ENCODE peak calls at places on chromosomes 7 and 10, in four cellular contexts. One of them, this sample, is unnamed.

GRCh38 chr10:120514035-120514620 is 57.1 kb downstream of the PLPP4 start:
- DNase-seq in GM12878: no peak
- DNase-seq in A549: no peak
- DNase-seq in HepG2: peak
- DNase-seq in this sample: peak

GRCh38 chr10:132350391-132350790 is 18.4 kb downstream of the LRRC27 start:
- DNase-seq in GM12878: no peak
- DNase-seq in A549: no peak
- DNase-seq in HepG2: no peak
- DNase-seq in this sample: no peak

GRCh38 chr10:36148207-36148606 is 506.1 kb upstream of the FZD8 start:
- DNase-seq in GM12878: no peak
- DNase-seq in A549: no peak
- DNase-seq in HepG2: no peak
- DNase-seq in this sample: no peak

GRCh38 chr10:35011771-35012191 is 78.4 kb downstream of the CUL2 start:
- DNase-seq in GM12878: no peak
- DNase-seq in A549: no peak
- DNase-seq in HepG2: no peak
- DNase-seq in this sample: no peak

GRCh38 chr7:19982841-19983835 is 209.7 kb upstream of the TMEM196 start:
- DNase-seq in GM12878: peak
- DNase-seq in A549: no peak
- DNase-seq in HepG2: peak
- DNase-seq in this sample: peak

GRCh38 chr7:45578022-45578421 is 3.9 kb downstream of the ADCY1 start:
- DNase-seq in GM12878: no peak
- DNase-seq in A549: no peak
- DNase-seq in HepG2: no peak
- DNase-seq in this sample: no peak

GRCh38 chr7:36723951-36724664 is at the start of gene AOAH:
- DNase-seq in GM12878: no peak
- DNase-seq in A549: no peak
- DNase-seq in HepG2: no peak
- DNase-seq in this sample: no peak

GRCh38 chr7:127819975-127820778 is 168.2 kb downstream of the SND1 start:
- DNase-seq in GM12878: peak
- DNase-seq in A549: no peak
- DNase-seq in HepG2: peak
- DNase-seq in this sample: peak

GRCh38 chr7:158424531-158424930 is 163.1 kb downstream of the PTPRN2 start:
- DNase-seq in GM12878: no peak
- DNase-seq in A549: no peak
- DNase-seq in HepG2: no peak
- DNase-seq in this sample: no peak

GRCh38 chr7:329691-330281 is 39.8 kb downstream of the FOXL3 start:
- DNase-seq in GM12878: no peak
- DNase-seq in A549: no peak
- DNase-seq in HepG2: no peak
- DNase-seq in this sample: no peak

GRCh38 chr10:102776779-102777417 is 33.1 kb downstream of the WBP1L start:
- DNase-seq in GM12878: no peak
- DNase-seq in A549: no peak
- DNase-seq in HepG2: peak
- DNase-seq in this sample: peak

GRCh38 chr7:91570600-91570999 is 306.4 kb downstream of the FZD1 start:
- DNase-seq in GM12878: no peak
- DNase-seq in A549: no peak
- DNase-seq in HepG2: no peak
- DNase-seq in this sample: no peak

GRCh38 chr10:21756707-21757600 is 222.9 kb downstream of the MLLT10 start:
- DNase-seq in GM12878: no peak
- DNase-seq in A549: no peak
- DNase-seq in HepG2: no peak
- DNase-seq in this sample: no peak

GRCh38 chr7:156606618-156607331 is 33.8 kb upstream of the RNF32 start:
- DNase-seq in GM12878: no peak
- DNase-seq in A549: no peak
- DNase-seq in HepG2: no peak
- DNase-seq in this sample: no peak

GRCh38 chr7:76089865-76090495 is 42.1 kb downstream of the MDH2 start:
- DNase-seq in GM12878: peak
- DNase-seq in A549: no peak
- DNase-seq in HepG2: no peak
- DNase-seq in this sample: no peak

GRCh38 chr10:1379601-1380000 is 323.4 kb downstream of the WDR37 start:
- DNase-seq in GM12878: no peak
- DNase-seq in A549: no peak
- DNase-seq in HepG2: no peak
- DNase-seq in this sample: peak

GRCh38 chr10:50554381-50554994 is 69.3 kb downstream of the SGMS1 start:
- DNase-seq in GM12878: no peak
- DNase-seq in A549: no peak
- DNase-seq in HepG2: no peak
- DNase-seq in this sample: peak

GRCh38 chr7:2864999-2865670 is 21.0 kb upstream of the GNA12 start:
- DNase-seq in GM12878: no peak
- DNase-seq in A549: peak
- DNase-seq in HepG2: peak
- DNase-seq in this sample: peak

GRCh38 chr7:12647364-12648219 is 39.8 kb upstream of the ARL4A start:
- DNase-seq in GM12878: no peak
- DNase-seq in A549: peak
- DNase-seq in HepG2: peak
- DNase-seq in this sample: no peak

GRCh38 chr7:143391462-143392404 is 10.6 kb downstream of the ZYX start:
- DNase-seq in GM12878: no peak
- DNase-seq in A549: no peak
- DNase-seq in HepG2: no peak
- DNase-seq in this sample: no peak

GRCh38 chr10:71213127-71213616 is 802 bp downstream of the UNC5B start:
- DNase-seq in GM12878: no peak
- DNase-seq in A549: no peak
- DNase-seq in HepG2: no peak
- DNase-seq in this sample: peak

GRCh38 chr7:143069912-143070500 is 17.9 kb downstream of the OR6V1 start:
- DNase-seq in GM12878: no peak
- DNase-seq in A549: no peak
- DNase-seq in HepG2: no peak
- DNase-seq in this sample: peak

GRCh38 chr7:137715546-137715945 is 131.2 kb downstream of the DGKI start:
- DNase-seq in GM12878: no peak
- DNase-seq in A549: no peak
- DNase-seq in HepG2: no peak
- DNase-seq in this sample: no peak

GRCh38 chr10:132848951-132849545 is 63.1 kb upstream of the NKX6-2 start:
- DNase-seq in GM12878: no peak
- DNase-seq in A549: no peak
- DNase-seq in HepG2: no peak
- DNase-seq in this sample: no peak

GRCh38 chr7:77697535-77697831 is 1.2 kb downstream of the RSBN1L start:
- DNase-seq in GM12878: no peak
- DNase-seq in A549: no peak
- DNase-seq in HepG2: no peak
- DNase-seq in this sample: no peak

GRCh38 chr7:77699056-77699455 is 2.8 kb downstream of the RSBN1L start:
- DNase-seq in GM12878: peak
- DNase-seq in A549: no peak
- DNase-seq in HepG2: no peak
- DNase-seq in this sample: no peak

GRCh38 chr7:77696057-77696642 is at the start of gene RSBN1L:
- DNase-seq in GM12878: peak
- DNase-seq in A549: peak
- DNase-seq in HepG2: peak
- DNase-seq in this sample: peak

GRCh38 chr7:77696643-77697534 is 630 bp downstream of the RSBN1L start:
- DNase-seq in GM12878: no peak
- DNase-seq in A549: peak
- DNase-seq in HepG2: peak
- DNase-seq in this sample: peak

GRCh38 chr7:77698042-77698625 is 1.9 kb downstream of the RSBN1L start:
- DNase-seq in GM12878: no peak
- DNase-seq in A549: no peak
- DNase-seq in HepG2: no peak
- DNase-seq in this sample: no peak
- TF ChIP-seq JUNB in GM12878: no peak
- TF ChIP-seq JUNB in A549: no peak
- TF ChIP-seq JUNB in HepG2: no peak
- TF ChIP-seq JUNB in this sample: no peak

DNA sequence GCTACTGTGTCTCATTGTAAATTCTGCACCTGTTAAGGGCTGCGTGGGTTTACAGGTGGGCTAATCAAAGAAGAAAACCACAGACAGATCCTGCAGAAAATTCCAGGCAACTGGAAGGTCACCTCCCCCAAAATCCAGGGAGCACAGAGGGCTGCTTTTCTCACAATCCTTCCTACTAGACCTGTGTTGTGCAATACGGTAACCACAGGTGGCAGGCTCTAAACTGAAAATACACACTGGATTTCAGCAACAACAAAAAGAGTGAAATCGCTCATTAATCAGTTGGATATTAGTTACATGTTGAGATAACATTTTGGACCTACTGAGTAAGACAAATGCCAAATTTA is 83.2 kb downstream of the SLC16A9 start:
- DNase-seq in GM12878: no peak
- DNase-seq in A549: no peak
- DNase-seq in HepG2: no peak
- DNase-seq in this sample: peak
- TF ChIP-seq JUNB in GM12878: no peak
- TF ChIP-seq JUNB in A549: no peak
- TF ChIP-seq JUNB in HepG2: no peak
- TF ChIP-seq JUNB in this sample: no peak

GRCh38 chr10:28879875-28880381 is 202.6 kb downstream of the BAMBI start:
- DNase-seq in GM12878: no peak
- DNase-seq in A549: no peak
- DNase-seq in HepG2: no peak
- DNase-seq in this sample: no peak

GRCh38 chr10:28883741-28884443 is 206.6 kb downstream of the BAMBI start:
- DNase-seq in GM12878: no peak
- DNase-seq in A549: peak
- DNase-seq in HepG2: no peak
- DNase-seq in this sample: no peak

GRCh38 chr10:28878236-28878970 is 201.1 kb downstream of the BAMBI start:
- DNase-seq in GM12878: no peak
- DNase-seq in A549: no peak
- DNase-seq in HepG2: no peak
- DNase-seq in this sample: no peak

GRCh38 chr10:28880551-28880950 is 203.2 kb downstream of the BAMBI start:
- DNase-seq in GM12878: no peak
- DNase-seq in A549: no peak
- DNase-seq in HepG2: no peak
- DNase-seq in this sample: no peak

GRCh38 chr10:28881483-28881882 is 204.2 kb downstream of the BAMBI start:
- DNase-seq in GM12878: no peak
- DNase-seq in A549: no peak
- DNase-seq in HepG2: no peak
- DNase-seq in this sample: no peak
- TF ChIP-seq JUNB in GM12878: no peak
- TF ChIP-seq JUNB in A549: no peak
- TF ChIP-seq JUNB in HepG2: no peak
- TF ChIP-seq JUNB in this sample: no peak

DNA sequence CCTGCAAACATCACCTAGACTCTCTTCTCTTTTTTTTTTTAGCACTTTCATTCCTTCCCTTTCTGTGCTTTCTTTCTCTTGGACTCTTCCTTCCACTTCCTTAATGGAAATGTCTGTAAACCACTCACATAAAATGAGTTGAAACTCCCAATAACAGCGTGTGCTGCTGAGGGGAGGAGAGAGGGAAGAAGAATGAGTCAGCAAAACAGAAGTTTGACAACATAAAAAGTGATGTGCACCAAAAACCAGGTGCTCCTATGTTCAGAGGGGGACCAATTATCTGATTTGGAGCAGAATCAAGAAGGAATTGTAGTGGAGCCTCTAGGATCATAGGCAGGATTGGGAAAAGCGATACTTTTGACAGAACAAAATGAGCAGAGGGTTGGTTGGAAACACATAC is 712.1 kb upstream of the IGFBP3 start:
- DNase-seq in GM12878: no peak
- DNase-seq in A549: no peak
- DNase-seq in HepG2: no peak
- DNase-seq in this sample: no peak
- TF ChIP-seq JUNB in GM12878: no peak
- TF ChIP-seq JUNB in A549: no peak
- TF ChIP-seq JUNB in HepG2: no peak
- TF ChIP-seq JUNB in this sample: no peak

DNA sequence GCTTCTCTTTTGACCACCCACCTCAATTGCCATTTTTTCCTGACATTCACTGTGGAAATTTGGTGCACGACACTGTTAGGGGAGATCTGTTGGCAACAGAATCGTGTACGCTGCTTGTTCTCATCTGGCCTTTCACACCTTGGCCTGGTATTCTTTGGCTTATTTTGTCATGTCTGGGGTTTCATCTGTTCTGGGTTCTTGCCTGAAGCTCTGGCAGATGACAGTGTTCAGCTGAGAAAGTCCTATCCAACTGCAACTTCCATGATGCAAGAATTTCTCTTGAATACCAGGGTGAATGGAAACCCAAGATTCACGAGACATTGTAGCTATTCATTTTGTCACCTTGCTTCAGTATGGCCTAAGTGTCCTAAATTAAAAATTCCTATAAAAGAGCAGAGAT is 82.6 kb upstream of the CELF2 start:
- DNase-seq in GM12878: no peak
- DNase-seq in A549: no peak
- DNase-seq in HepG2: no peak
- DNase-seq in this sample: no peak
- TF ChIP-seq JUNB in GM12878: no peak
- TF ChIP-seq JUNB in A549: no peak
- TF ChIP-seq JUNB in HepG2: no peak
- TF ChIP-seq JUNB in this sample: no peak

DNA sequence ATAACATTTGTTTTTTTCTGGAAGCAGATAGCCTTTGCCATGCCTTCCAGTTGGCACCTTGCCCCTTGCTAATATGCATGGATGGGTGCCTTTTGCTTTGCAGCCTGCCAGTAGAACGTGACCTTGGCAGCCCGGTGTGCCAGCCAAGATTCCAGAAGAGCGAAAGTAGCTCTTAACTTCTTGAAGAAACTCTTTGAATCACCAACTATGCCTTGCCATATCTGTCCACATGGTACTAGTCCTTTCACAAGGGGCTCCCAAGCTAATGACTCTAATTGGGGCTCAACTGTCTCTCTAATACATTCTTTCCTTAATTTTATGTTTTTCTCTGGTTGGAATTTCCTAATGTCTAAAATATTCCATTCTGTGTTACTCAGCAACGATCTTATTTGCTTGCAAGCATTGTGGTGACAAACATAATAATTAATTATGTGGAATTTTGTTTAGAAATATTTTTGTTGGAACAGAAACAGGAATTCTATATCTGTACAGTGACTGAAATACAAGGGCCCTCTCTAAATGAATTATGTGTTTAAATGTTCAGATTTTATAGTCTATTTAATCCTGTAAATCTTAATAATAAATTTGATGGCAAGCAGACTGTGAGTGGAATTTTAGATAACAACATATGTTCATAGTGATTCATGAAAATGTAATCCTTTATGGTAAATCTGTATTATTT is 45.8 kb downstream of the HDAC9 start:
- DNase-seq in GM12878: no peak
- DNase-seq in A549: no peak
- DNase-seq in HepG2: no peak
- DNase-seq in this sample: no peak
- TF ChIP-seq JUNB in GM12878: no peak
- TF ChIP-seq JUNB in A549: no peak
- TF ChIP-seq JUNB in HepG2: no peak
- TF ChIP-seq JUNB in this sample: no peak

This sample was measured in GM23338.